ENCODE peak calls at places on chromosomes 11 and 22, in eight cellular contexts. One of them, this sample, is unnamed.

GRCh38 chr22:41681616-41682015 is 7.1 kb downstream of the SNU13 start:
- DNase-seq in right lobe of liver: no peak
- DNase-seq in ovary: no peak
- DNase-seq in adrenal gland: no peak
- DNase-seq in HCT116: no peak
- DNase-seq in transverse colon: no peak
- DNase-seq in lower leg skin: no peak
- DNase-seq in IMR-90: no peak
- DNase-seq in this sample: no peak

GRCh38 chr11:65822760-65823528 is 10.8 kb upstream of the SNX32 start:
- DNase-seq in right lobe of liver: peak; percentile 66
- DNase-seq in ovary: no peak
- DNase-seq in adrenal gland: no peak
- DNase-seq in HCT116: no peak
- DNase-seq in transverse colon: peak; percentile 68
- DNase-seq in lower leg skin: no peak
- DNase-seq in IMR-90: no peak
- DNase-seq in this sample: no peak

GRCh38 chr11:69353696-69354544 is 60.0 kb downstream of the MYEOV start:
- DNase-seq in right lobe of liver: peak; percentile 91
- DNase-seq in ovary: no peak
- DNase-seq in adrenal gland: no peak
- DNase-seq in HCT116: no peak
- DNase-seq in transverse colon: peak; percentile 6
- DNase-seq in lower leg skin: peak; percentile 68
- DNase-seq in IMR-90: no peak
- DNase-seq in this sample: no peak

GRCh38 chr11:77547863-77548551 is 41.7 kb upstream of the AQP11 start:
- DNase-seq in right lobe of liver: peak; percentile 47
- DNase-seq in ovary: no peak
- DNase-seq in adrenal gland: peak; percentile 63
- DNase-seq in HCT116: peak; percentile 37
- DNase-seq in transverse colon: peak; percentile 30
- DNase-seq in lower leg skin: no peak
- DNase-seq in IMR-90: peak; percentile 79
- DNase-seq in this sample: peak; percentile 51

GRCh38 chr11:75760710-75761493 is 7.7 kb upstream of the DGAT2 start:
- DNase-seq in right lobe of liver: no peak
- DNase-seq in ovary: no peak
- DNase-seq in adrenal gland: no peak
- DNase-seq in HCT116: no peak
- DNase-seq in transverse colon: no peak
- DNase-seq in lower leg skin: no peak
- DNase-seq in IMR-90: peak; percentile 82
- DNase-seq in this sample: no peak

GRCh38 chr11:86459682-86460460 is 85.2 kb downstream of the CCDC81 start:
- DNase-seq in right lobe of liver: no peak
- DNase-seq in ovary: peak; percentile 79
- DNase-seq in adrenal gland: peak; percentile 74
- DNase-seq in HCT116: peak; percentile 27
- DNase-seq in transverse colon: no peak
- DNase-seq in lower leg skin: peak; percentile 85
- DNase-seq in IMR-90: peak; percentile 95
- DNase-seq in this sample: peak; percentile 55

GRCh38 chr11:36469063-36469462 is 41.0 kb downstream of the TRAF6 start:
- DNase-seq in right lobe of liver: no peak
- DNase-seq in ovary: no peak
- DNase-seq in adrenal gland: no peak
- DNase-seq in HCT116: no peak
- DNase-seq in transverse colon: no peak
- DNase-seq in lower leg skin: no peak
- DNase-seq in IMR-90: no peak
- DNase-seq in this sample: no peak

GRCh38 chr11:13761250-13761649 is 92.8 kb downstream of the FAR1 start:
- DNase-seq in right lobe of liver: no peak
- DNase-seq in ovary: no peak
- DNase-seq in adrenal gland: no peak
- DNase-seq in HCT116: no peak
- DNase-seq in transverse colon: no peak
- DNase-seq in lower leg skin: no peak
- DNase-seq in IMR-90: peak; percentile 22
- DNase-seq in this sample: no peak

GRCh38 chr11:68584097-68584496 is 100.2 kb upstream of the GAL start:
- DNase-seq in right lobe of liver: no peak
- DNase-seq in ovary: peak; percentile 41
- DNase-seq in adrenal gland: peak; percentile 27
- DNase-seq in HCT116: no peak
- DNase-seq in transverse colon: peak; percentile 40
- DNase-seq in lower leg skin: no peak
- DNase-seq in IMR-90: peak; percentile 4
- DNase-seq in this sample: peak; percentile 64

GRCh38 chr11:35292290-35292689 is 127.1 kb downstream of the SLC1A2 start:
- DNase-seq in right lobe of liver: no peak
- DNase-seq in ovary: no peak
- DNase-seq in adrenal gland: no peak
- DNase-seq in HCT116: no peak
- DNase-seq in transverse colon: no peak
- DNase-seq in lower leg skin: no peak
- DNase-seq in IMR-90: no peak
- DNase-seq in this sample: no peak

GRCh38 chr11:123129920-123130319 is 65.1 kb downstream of the CLMP start:
- DNase-seq in right lobe of liver: no peak
- DNase-seq in ovary: no peak
- DNase-seq in adrenal gland: no peak
- DNase-seq in HCT116: no peak
- DNase-seq in transverse colon: no peak
- DNase-seq in lower leg skin: no peak
- DNase-seq in IMR-90: peak; percentile 92
- DNase-seq in this sample: no peak

GRCh38 chr11:67437082-67437821 is at the start of gene PTPRCAP:
- DNase-seq in right lobe of liver: no peak
- DNase-seq in ovary: no peak
- DNase-seq in adrenal gland: no peak
- DNase-seq in HCT116: no peak
- DNase-seq in transverse colon: peak; percentile 78
- DNase-seq in lower leg skin: peak; percentile 89
- DNase-seq in IMR-90: no peak
- DNase-seq in this sample: no peak

GRCh38 chr11:15651033-15651432 is 536.3 kb downstream of the INSC start:
- DNase-seq in right lobe of liver: no peak
- DNase-seq in ovary: no peak
- DNase-seq in adrenal gland: peak; percentile 15
- DNase-seq in HCT116: no peak
- DNase-seq in transverse colon: no peak
- DNase-seq in lower leg skin: no peak
- DNase-seq in IMR-90: no peak
- DNase-seq in this sample: no peak

GRCh38 chr22:43094085-43094484 is 4.9 kb upstream of the TTLL1 start:
- DNase-seq in right lobe of liver: peak; percentile 54
- DNase-seq in ovary: no peak
- DNase-seq in adrenal gland: peak; percentile 95
- DNase-seq in HCT116: no peak
- DNase-seq in transverse colon: peak; percentile 62
- DNase-seq in lower leg skin: no peak
- DNase-seq in IMR-90: peak; percentile 18
- DNase-seq in this sample: peak; percentile 20

GRCh38 chr22:23289851-23290724 is 109.8 kb downstream of the BCR start:
- DNase-seq in right lobe of liver: peak; percentile 83
- DNase-seq in ovary: peak; percentile 70
- DNase-seq in adrenal gland: peak; percentile 78
- DNase-seq in HCT116: no peak
- DNase-seq in transverse colon: peak; percentile 73
- DNase-seq in lower leg skin: no peak
- DNase-seq in IMR-90: peak; percentile 62
- DNase-seq in this sample: peak; percentile 73

GRCh38 chr22:46533434-46533833 is 4.0 kb downstream of the CELSR1 start:
- DNase-seq in right lobe of liver: no peak
- DNase-seq in ovary: no peak
- DNase-seq in adrenal gland: no peak
- DNase-seq in HCT116: no peak
- DNase-seq in transverse colon: no peak
- DNase-seq in lower leg skin: no peak
- DNase-seq in IMR-90: no peak
- DNase-seq in this sample: no peak

GRCh38 chr11:12845739-12846358 is 163.3 kb upstream of the RASSF10 start:
- DNase-seq in right lobe of liver: no peak
- DNase-seq in ovary: peak; percentile 68
- DNase-seq in adrenal gland: no peak
- DNase-seq in HCT116: no peak
- DNase-seq in transverse colon: peak; percentile 63
- DNase-seq in lower leg skin: no peak
- DNase-seq in IMR-90: peak; percentile 78
- DNase-seq in this sample: no peak

GRCh38 chr11:19332476-19332875 is 91.7 kb upstream of the E2F8 start:
- DNase-seq in right lobe of liver: no peak
- DNase-seq in ovary: no peak
- DNase-seq in adrenal gland: no peak
- DNase-seq in HCT116: no peak
- DNase-seq in transverse colon: no peak
- DNase-seq in lower leg skin: no peak
- DNase-seq in IMR-90: no peak
- DNase-seq in this sample: no peak

GRCh38 chr22:28477556-28477955 is 202.1 kb downstream of the TTC28 start:
- DNase-seq in right lobe of liver: no peak
- DNase-seq in ovary: no peak
- DNase-seq in adrenal gland: no peak
- DNase-seq in HCT116: no peak
- DNase-seq in transverse colon: no peak
- DNase-seq in lower leg skin: no peak
- DNase-seq in IMR-90: no peak
- DNase-seq in this sample: no peak

GRCh38 chr22:22226448-22227187 is 18.0 kb upstream of the VPREB1 start:
- DNase-seq in right lobe of liver: no peak
- DNase-seq in ovary: no peak
- DNase-seq in adrenal gland: no peak
- DNase-seq in HCT116: no peak
- DNase-seq in transverse colon: no peak
- DNase-seq in lower leg skin: peak; percentile 6
- DNase-seq in IMR-90: no peak
- DNase-seq in this sample: no peak

DNA sequence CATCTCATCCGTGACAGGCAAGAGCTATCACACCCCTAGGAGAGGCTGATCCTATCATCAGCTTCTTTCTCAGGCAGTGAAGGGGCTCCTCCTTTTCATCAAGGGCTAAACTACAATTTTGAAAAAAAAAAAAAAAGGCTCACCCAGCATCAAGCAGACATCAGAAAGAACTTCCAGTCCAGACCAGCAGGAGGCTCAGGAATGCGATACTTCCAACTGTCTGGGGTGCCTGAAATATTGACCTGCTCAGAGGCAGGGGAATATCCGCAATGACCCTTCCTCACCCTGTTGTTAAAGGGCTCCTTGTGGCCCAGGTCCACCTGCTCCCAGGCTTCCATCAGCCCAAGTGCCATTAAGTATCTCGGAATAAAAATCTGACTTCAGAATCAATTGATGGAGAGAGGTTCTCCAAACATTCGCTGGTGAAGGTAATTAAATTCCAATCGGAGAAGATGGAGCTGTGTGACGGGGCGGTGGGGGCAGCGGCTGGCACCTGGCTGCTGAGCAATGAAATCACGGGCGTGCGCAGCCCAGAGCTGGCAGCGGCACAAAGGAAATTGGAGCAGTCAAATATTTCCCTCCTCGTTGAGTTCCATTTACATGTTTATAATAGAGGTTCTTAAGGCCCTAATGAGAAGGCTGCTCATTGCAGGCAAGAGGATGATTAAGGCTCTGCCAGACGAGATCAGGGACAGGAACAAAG is 68.9 kb upstream of the THY1 start:
- DNase-seq in right lobe of liver: no peak
- DNase-seq in ovary: no peak
- DNase-seq in adrenal gland: no peak
- DNase-seq in HCT116: no peak
- DNase-seq in transverse colon: no peak
- DNase-seq in lower leg skin: no peak
- DNase-seq in IMR-90: peak; percentile 12
- DNase-seq in this sample: no peak
- TF ChIP-seq CTCF in right lobe of liver: no peak
- TF ChIP-seq CTCF in ovary: no peak
- TF ChIP-seq CTCF in adrenal gland: no peak
- TF ChIP-seq CTCF in HCT116: peak; percentile 15
- TF ChIP-seq CTCF in transverse colon: no peak
- TF ChIP-seq CTCF in lower leg skin: no peak
- TF ChIP-seq CTCF in IMR-90: peak; percentile 40
- TF ChIP-seq CTCF in this sample: no peak

GRCh38 chr11:7540830-7541555 is 27.2 kb downstream of the PPFIBP2 start:
- DNase-seq in right lobe of liver: peak; percentile 17
- DNase-seq in ovary: no peak
- DNase-seq in adrenal gland: no peak
- DNase-seq in HCT116: no peak
- DNase-seq in transverse colon: no peak
- DNase-seq in lower leg skin: no peak
- DNase-seq in IMR-90: no peak
- DNase-seq in this sample: no peak
- TF ChIP-seq POLR2A in right lobe of liver: no peak
- TF ChIP-seq POLR2A in ovary: no peak
- TF ChIP-seq POLR2A in adrenal gland: no peak
- TF ChIP-seq POLR2A in HCT116: no peak
- TF ChIP-seq POLR2A in transverse colon: no peak
- TF ChIP-seq POLR2A in lower leg skin: no peak
- TF ChIP-seq POLR2A in IMR-90: no peak
- TF ChIP-seq POLR2A in this sample: no peak

GRCh38 chr11:117874910-117875396 is 1.5 kb downstream of the FXYD6 start:
- DNase-seq in right lobe of liver: no peak
- DNase-seq in ovary: no peak
- DNase-seq in adrenal gland: no peak
- DNase-seq in HCT116: no peak
- DNase-seq in transverse colon: no peak
- DNase-seq in lower leg skin: peak; percentile 45
- DNase-seq in IMR-90: no peak
- DNase-seq in this sample: no peak
- H3K4me3 ChIP-seq in right lobe of liver: peak overlapping the region; percentile 48
- H3K4me3 ChIP-seq in ovary: peak overlapping the region; percentile 78
- H3K4me3 ChIP-seq in adrenal gland: no peak overlapping the region
- H3K4me3 ChIP-seq in HCT116: no peak overlapping the region
- H3K4me3 ChIP-seq in transverse colon: peak overlapping the region; percentile 63
- H3K4me3 ChIP-seq in lower leg skin: no peak overlapping the region
- H3K4me3 ChIP-seq in IMR-90: no peak overlapping the region
- H3K4me3 ChIP-seq in this sample: peak overlapping the region; percentile 85

DNA sequence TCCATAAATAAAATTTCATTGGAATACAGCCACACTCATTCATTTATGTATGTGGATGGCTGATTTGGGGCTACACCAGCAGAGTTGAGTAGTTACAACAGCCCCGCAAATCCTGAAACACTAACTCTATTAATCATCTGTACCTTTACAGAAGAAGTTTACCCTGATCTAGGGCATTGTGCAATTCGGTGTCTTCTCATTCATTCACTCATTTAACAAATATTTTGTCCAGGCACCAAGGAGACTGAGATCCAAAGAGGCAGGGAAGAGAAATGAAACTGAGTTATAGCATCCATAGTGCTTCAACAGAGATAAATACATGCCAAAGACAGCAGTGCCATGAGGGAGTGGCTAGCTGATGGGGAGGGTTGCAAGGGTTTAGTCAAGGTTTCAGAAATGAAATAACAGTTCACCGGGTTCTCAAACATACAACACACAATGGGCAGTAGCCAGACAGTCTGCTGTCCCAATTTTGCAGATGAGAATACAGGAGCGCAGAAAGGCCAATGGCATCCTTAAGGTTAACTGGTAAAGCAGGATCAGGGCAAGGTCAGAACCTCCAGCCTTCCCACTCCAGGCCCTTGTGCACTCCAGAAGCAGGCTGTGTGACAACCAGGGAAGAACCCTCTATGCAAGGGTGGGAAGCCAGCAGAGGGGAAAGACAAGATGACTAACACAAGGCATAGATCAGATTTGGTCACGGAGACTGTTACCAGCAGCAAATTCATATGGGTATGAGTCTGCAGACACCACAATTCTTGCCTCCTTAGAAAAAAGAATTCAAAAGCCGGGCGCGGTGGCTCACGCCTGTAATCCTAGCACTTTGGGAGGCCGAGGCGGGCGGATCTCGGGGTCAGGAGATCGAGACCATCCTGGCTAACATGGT is 40.0 kb upstream of the MTNR1B start:
- DNase-seq in right lobe of liver: no peak
- DNase-seq in ovary: no peak
- DNase-seq in adrenal gland: no peak
- DNase-seq in HCT116: no peak
- DNase-seq in transverse colon: no peak
- DNase-seq in lower leg skin: no peak
- DNase-seq in IMR-90: no peak
- DNase-seq in this sample: no peak
- TF ChIP-seq CTCF in right lobe of liver: no peak
- TF ChIP-seq CTCF in ovary: no peak
- TF ChIP-seq CTCF in adrenal gland: no peak
- TF ChIP-seq CTCF in HCT116: no peak
- TF ChIP-seq CTCF in transverse colon: no peak
- TF ChIP-seq CTCF in lower leg skin: no peak
- TF ChIP-seq CTCF in IMR-90: no peak
- TF ChIP-seq CTCF in this sample: no peak

This sample was measured in testis.